ENCODE peak calls at places on chromosomes 11 and 22, in seven cellular contexts. P, J, K, L, E, F and Z are unnamed samples.

GRCh38 chr22:27715078-27715477 is 86.5 kb downstream of the MN1 start:
- DNase-seq in J (no peak), F (no peak), L (no peak), P (no peak), K (no peak), E (no peak), Z (no peak)

GRCh38 chr22:26689553-26690301 is 32.3 kb downstream of the MIAT start:
- DNase-seq in J (no peak), E (no peak), L (no peak), F (no peak), P (no peak), K (no peak), Z (no peak)

GRCh38 chr11:15222777-15223176 is 108.1 kb downstream of the INSC start:
- DNase-seq in K (peak), F (no peak), E (no peak), J (no peak), P (no peak), L (no peak), Z (no peak)

GRCh38 chr11:65596520-65596919 is 920 bp upstream of the KCNK7 start:
- DNase-seq in E (no peak), J (no peak), K (no peak), L (no peak), F (no peak), P (no peak), Z (no peak)

GRCh38 chr11:58573451-58574104 is 2.1 kb downstream of the LPXN start:
- DNase-seq in F (peak), L (no peak), J (peak), K (peak), P (peak), E (peak), Z (peak)

GRCh38 chr22:47178339-47178738 is 415.9 kb downstream of the TBC1D22A start:
- DNase-seq in E (no peak), J (no peak), L (no peak), K (no peak), P (peak), F (no peak), Z (peak)

GRCh38 chr11:12581923-12582322 is 92.3 kb upstream of the TEAD1 start:
- DNase-seq in J (no peak), K (peak), E (peak), F (no peak), P (no peak), L (no peak), Z (no peak)

GRCh38 chr11:44372989-44373388 is 63.0 kb upstream of the ALX4 start:
- DNase-seq in F (no peak), J (no peak), K (no peak), P (no peak), E (no peak), L (no peak), Z (no peak)

GRCh38 chr11:75576445-75577049 is 14.5 kb downstream of the SERPINH1 start:
- DNase-seq in L (peak), E (no peak), P (no peak), J (peak), K (peak), F (no peak), Z (peak)

GRCh38 chr11:22521226-22521625 is 104.4 kb downstream of the FANCF start:
- DNase-seq in K (peak), P (no peak), E (no peak), L (no peak), F (no peak), J (no peak), Z (no peak)

GRCh38 chr22:22573047-22573889 is 14.2 kb upstream of the PRAME start:
- DNase-seq in K (no peak), F (no peak), J (no peak), P (no peak), L (no peak), E (no peak), Z (no peak)

GRCh38 chr11:11569936-11570491 is 51.8 kb downstream of the GALNT18 start:
- DNase-seq in F (no peak), J (peak), P (peak), L (peak), E (no peak), K (peak), Z (peak)

GRCh38 chr11:95011376-95011775 is 13.7 kb upstream of the KDM4E start:
- DNase-seq in F (no peak), L (no peak), E (no peak), K (no peak), J (no peak), P (no peak), Z (no peak)

GRCh38 chr22:48693377-48694135 is 1134.1 kb downstream of the BRD1 start:
- DNase-seq in E (no peak), P (no peak), J (no peak), K (no peak), F (no peak), L (peak), Z (no peak)

GRCh38 chr11:58004664-58005063 is 19.0 kb upstream of the OR9Q1 start:
- DNase-seq in L (no peak), E (no peak), F (no peak), K (no peak), P (peak), J (no peak), Z (no peak)

DNA sequence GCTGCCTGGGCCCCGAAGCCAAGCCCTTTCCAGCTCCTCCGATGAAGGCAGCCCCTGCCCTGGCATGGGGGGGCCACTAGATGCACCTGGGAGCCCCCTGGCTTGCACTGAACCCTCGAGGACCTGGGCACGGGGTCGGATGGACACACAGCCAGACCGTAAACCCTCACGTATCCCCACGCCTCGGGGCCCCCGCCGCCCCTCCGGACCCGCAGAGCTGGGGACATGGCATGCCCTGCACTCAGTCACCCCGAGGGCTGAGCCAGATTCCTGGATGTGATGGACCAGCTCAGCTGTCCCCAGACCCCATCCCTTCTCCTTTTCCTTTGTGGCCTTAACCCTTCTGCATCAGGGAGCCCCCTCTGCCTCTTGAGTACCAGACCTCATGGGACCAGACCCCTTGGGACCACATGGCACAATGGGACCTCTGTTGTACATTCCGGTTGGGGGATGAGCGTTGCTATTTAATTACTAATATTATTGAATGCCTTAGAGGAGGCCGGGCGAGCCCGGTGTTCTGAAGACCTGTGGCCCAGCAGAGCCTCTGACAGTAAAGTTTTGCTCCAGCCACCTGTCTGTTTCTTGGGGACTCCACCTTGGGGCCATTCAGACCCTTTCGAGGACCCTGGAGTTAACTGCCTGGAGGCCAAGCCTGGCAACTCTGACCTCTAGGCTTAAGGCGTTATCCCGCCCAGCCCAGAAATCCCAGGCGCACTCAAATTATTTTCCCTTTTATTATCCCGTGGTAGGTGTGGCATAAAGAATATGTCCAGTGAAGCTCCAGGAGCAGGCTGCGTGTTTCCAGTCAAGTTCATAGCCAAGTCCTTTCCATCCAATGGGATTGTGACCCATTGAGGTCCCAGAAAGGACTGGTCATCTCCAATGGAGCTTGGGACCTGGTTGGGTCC is 3.0 kb downstream of the RASL10A start:
- DNase-seq in J (no peak), F (no peak), E (no peak), K (no peak), L (no peak), P (no peak), Z (no peak)
- H3K4me3 ChIP-seq in J (no peak), F (no peak), E (no peak), K (no peak), L (no peak), P (no peak), Z (no peak)

DNA sequence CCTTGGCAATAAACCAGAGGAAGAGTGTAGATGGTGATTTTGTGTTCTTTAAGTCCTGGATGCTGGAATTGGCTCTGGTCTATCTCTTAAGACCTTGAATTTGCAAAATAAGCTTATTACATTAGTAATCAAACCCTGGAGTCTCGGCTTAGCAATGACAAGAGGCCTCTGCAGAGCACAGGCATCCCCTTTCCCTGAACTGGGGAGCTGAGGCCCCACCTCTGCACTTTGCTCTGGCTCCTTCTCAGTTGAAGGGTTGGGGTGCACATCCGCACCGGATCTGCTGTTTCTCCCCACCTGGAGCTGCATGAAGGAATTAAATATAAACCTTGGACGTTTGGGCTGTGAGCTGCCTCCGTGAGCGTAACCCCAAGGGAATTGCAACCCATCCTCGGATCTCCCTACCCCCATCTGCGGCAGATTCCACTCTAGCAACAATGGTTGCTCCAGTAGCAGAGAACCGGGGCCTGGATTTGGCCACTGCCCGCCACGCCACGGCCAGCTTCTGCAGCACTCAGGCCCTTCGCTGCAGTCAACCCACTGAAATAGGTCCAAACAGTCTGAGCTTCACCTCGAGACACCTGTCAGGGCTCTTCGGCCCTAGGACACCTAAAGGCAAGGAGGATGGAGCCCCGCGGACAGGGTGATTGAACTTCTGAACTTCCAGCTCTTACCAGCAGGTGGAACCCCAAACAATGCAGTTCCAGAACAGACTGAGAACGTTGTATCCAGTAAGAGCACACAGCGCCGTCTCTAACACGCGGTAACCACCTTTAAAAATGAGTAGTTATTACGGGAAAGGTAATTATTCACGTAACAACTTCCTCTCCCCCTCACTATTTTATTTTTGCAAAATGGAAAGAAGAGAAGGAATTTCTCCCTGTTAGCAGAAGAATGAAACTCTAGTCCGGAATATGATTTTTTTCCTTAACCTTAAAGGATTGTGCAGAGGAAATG is 54.8 kb upstream of the CAPRIN1 start:
- DNase-seq in F (peak), E (peak), P (peak), L (peak), J (peak), K (peak), Z (peak)
- H3K4me3 ChIP-seq in F (no peak), E (peak), P (no peak), L (no peak), J (no peak), K (no peak), Z (no peak)

GRCh38 chr11:118912742-118913410 is 12.8 kb downstream of the BCL9L start:
- DNase-seq in K (peak), J (peak), P (no peak), L (no peak), E (no peak), F (no peak), Z (no peak)
- H3K4me3 ChIP-seq in K (no peak), J (no peak), P (no peak), L (peak), E (peak), F (peak), Z (no peak)

DNA sequence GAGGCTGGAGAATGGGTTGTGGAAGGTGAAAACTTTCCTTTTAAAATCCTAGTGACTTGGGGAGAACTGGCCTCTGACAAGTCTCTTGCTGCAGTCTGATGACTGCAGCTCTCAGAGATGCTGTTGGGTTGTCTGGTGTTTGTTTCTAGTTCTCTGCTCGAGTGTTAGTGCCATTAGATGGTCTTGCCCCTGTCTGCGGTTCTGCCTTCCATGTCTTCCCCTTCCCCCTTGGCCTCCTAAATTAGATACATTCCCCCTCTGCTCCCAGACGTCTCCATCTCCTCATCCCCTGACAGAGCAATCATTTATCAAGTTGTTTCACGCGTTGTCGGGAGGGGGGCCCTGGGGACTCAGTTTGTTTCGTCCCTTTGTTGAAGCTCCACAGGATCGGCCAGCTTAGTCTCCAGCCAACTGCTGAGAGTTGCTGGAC is 67.7 kb downstream of the CECR2 start:
- DNase-seq in L (no peak), K (no peak), J (no peak), E (no peak), F (no peak), P (no peak), Z (no peak)
- H3K4me3 ChIP-seq in L (no peak), K (no peak), J (no peak), E (no peak), F (no peak), P (no peak), Z (no peak)

GRCh38 chr22:44727709-44728108 is 24.7 kb upstream of the ARHGAP8 start:
- DNase-seq in L (no peak), E (no peak), P (no peak), F (no peak), J (no peak), K (no peak), Z (no peak)

GRCh38 chr22:44727148-44727547 is 25.1 kb downstream of the PRR5 start:
- DNase-seq in P (no peak), L (peak), E (no peak), F (no peak), K (no peak), J (no peak), Z (no peak)

GRCh38 chr22:44729391-44730012 is 22.9 kb upstream of the ARHGAP8 start:
- DNase-seq in F (no peak), J (peak), P (peak), E (no peak), K (peak), L (peak), Z (no peak)

GRCh38 chr22:44730034-44730433 is 22.3 kb upstream of the ARHGAP8 start:
- DNase-seq in E (no peak), L (no peak), J (no peak), F (no peak), P (peak), K (no peak), Z (no peak)

DNA sequence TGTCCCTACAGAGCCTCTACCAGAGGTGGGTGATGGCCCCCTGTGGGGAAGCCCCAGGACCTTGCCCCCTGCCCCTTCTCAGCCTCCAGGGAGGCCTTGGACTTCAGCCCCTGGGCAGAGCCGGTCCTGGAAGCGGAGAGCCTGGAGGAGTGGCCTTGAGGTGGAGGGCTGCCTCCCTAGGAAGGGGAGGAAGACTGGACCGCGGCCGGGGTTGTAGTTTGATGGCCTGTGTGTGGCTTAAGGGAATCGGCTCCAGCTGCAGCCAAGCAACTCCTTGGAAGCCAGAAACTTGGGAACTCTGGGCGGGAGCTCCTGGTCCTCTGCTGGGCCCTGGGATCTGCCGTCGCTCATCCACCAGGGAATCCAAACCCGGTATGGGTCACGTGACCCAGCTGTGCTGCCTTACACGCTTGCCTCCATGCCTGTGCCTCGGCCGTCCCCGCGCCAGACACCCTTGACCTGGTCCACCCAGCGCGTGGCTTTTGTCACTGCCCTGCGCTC is 23.6 kb upstream of the ARHGAP8 start:
- DNase-seq in E (no peak), J (no peak), F (no peak), P (peak), L (peak), K (no peak), Z (no peak)
- H3K4me3 ChIP-seq in E (no peak), J (no peak), F (no peak), P (no peak), L (no peak), K (no peak), Z (no peak)

GRCh38 chr22:19150482-19151328 is 613 bp upstream of the GSC2 start:
- DNase-seq in F (no peak), E (no peak), P (no peak), J (no peak), K (no peak), L (peak), Z (no peak)
- H3K4me3 ChIP-seq in F (no peak), E (no peak), P (peak), J (no peak), K (no peak), L (no peak), Z (no peak)